ENCODE peak calls at places on chromosomes 6 and 20, in seven cellular contexts. Q, S, L, B, I, G and E are unnamed samples. For H3K4me1, the result is how much of the 10 kb centered on the place peaks cover.

GRCh38 chr6:163688971-163689370 is 274.5 kb downstream of the QKI start:
- ATAC-seq in Q (no peak), S (no peak), L (no peak), B (no peak), I (no peak), G (no peak), E (no peak)

GRCh38 chr6:133953634-133954415 is 801 bp downstream of the TBPL1 start:
- ATAC-seq in Q (no peak), S (no peak), L (no peak), B (no peak), I (no peak), G (no peak), E (no peak)

GRCh38 chr20:10513931-10514575 is 78.9 kb downstream of the SLX4IP start:
- ATAC-seq in Q (no peak), S (no peak), L (no peak), B (no peak), I (no peak), G (no peak), E (no peak)

GRCh38 chr6:107827541-107827940 is 3.4 kb upstream of the SCML4 start:
- ATAC-seq in Q (no peak), S (no peak), L (no peak), B (no peak), I (no peak), G (no peak), E (no peak)

GRCh38 chr20:40393161-40393560 is 295.9 kb downstream of the MAFB start:
- ATAC-seq in Q (no peak), S (no peak), L (no peak), B (no peak), I (no peak), G (no peak), E (no peak)

GRCh38 chr20:18778993-18779392 is 34.6 kb upstream of the SCP2D1 start:
- ATAC-seq in Q (no peak), S (no peak), L (no peak), B (no peak), I (no peak), G (no peak), E (no peak)

GRCh38 chr20:6496874-6497273 is 270.6 kb upstream of the BMP2 start:
- ATAC-seq in Q (no peak), S (no peak), L (peak), B (no peak), I (no peak), G (no peak), E (no peak)

GRCh38 chr6:135062735-135063134 is 8.1 kb upstream of the HBS1L start:
- ATAC-seq in Q (no peak), S (no peak), L (no peak), B (no peak), I (no peak), G (no peak), E (no peak)

GRCh38 chr6:41964201-41964887 is 22.7 kb upstream of the CCND3 start:
- ATAC-seq in Q (no peak), S (no peak), L (no peak), B (no peak), I (no peak), G (no peak), E (no peak)

GRCh38 chr20:53692465-53693067 is 98.9 kb upstream of the ZNF217 start:
- ATAC-seq in Q (no peak), S (peak), L (peak), B (no peak), I (peak), G (no peak), E (peak)

GRCh38 chr6:43702522-43703440 is 15.2 kb upstream of the MRPS18A start:
- ATAC-seq in Q (peak), S (peak), L (peak), B (peak), I (peak), G (peak), E (peak)

GRCh38 chr6:34674268-34674639 is 22.3 kb downstream of the ILRUN start:
- ATAC-seq in Q (no peak), S (no peak), L (no peak), B (no peak), I (no peak), G (no peak), E (no peak)

GRCh38 chr6:34671362-34671761 is 25.2 kb downstream of the ILRUN start:
- ATAC-seq in Q (no peak), S (no peak), L (no peak), B (no peak), I (no peak), G (no peak), E (no peak)

GRCh38 chr6:34671801-34672656 is 24.5 kb downstream of the ILRUN start:
- ATAC-seq in Q (peak), S (peak), L (peak), B (peak), I (peak), G (peak), E (peak)

GRCh38 chr6:34672657-34673043 is 23.9 kb downstream of the ILRUN start:
- ATAC-seq in Q (no peak), S (no peak), L (no peak), B (no peak), I (no peak), G (no peak), E (no peak)

GRCh38 chr6:34673079-34673478 is 23.5 kb downstream of the ILRUN start:
- ATAC-seq in Q (no peak), S (no peak), L (no peak), B (no peak), I (no peak), G (no peak), E (no peak)
- H3K4me1 ChIP-seq in Q (under half), S (under half), L (under half), B (half or more), I (under half), G (under half), E (under half)

GRCh38 chr6:21949211-21949801 is 347.5 kb downstream of the PRL start:
- ATAC-seq in Q (no peak), S (no peak), L (peak), B (no peak), I (no peak), G (no peak), E (no peak)
- H3K4me1 ChIP-seq in Q (under half), S (under half), L (under half), B (under half), I (under half), G (under half), E (under half)

GRCh38 chr20:36526521-36527011 is 14.8 kb upstream of the MYL9 start:
- ATAC-seq in Q (no peak), S (no peak), L (no peak), B (no peak), I (no peak), G (no peak), E (no peak)
- H3K4me1 ChIP-seq in Q (under half), S (under half), L (under half), B (under half), I (under half), G (under half), E (under half)

DNA sequence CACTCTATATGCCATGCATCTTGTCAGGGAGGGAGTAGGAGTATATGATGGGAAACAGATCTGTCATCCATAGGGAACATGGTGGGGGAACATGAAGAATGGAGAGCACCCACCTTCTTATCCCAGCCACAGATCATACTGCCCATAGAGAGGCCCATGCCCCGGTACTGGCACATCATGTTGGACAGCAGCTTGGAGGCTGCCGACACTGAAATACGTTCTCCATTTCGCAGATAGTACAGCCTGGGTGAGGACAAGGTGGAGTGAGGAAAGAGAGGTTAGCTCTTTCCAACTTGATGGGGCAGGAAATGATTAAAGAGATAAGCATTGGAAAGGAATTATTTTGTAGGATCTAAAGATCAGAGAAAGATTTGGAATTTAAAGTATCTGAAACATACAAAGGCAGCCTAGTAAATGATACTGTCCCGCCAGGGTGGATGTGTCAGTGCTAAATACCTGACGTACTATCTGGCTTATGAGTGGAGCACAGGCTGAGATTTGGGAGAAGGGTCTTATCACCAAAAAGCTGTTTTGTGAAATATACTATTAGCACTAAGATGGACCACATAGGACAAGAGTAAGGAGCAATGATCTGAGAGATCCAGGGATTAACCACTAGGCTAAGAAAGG is 1.7 kb downstream of the PSMB8 start:
- ATAC-seq in Q (no peak), S (no peak), L (no peak), B (no peak), I (no peak), G (no peak), E (no peak)
- H3K4me1 ChIP-seq in Q (under half), S (under half), L (half or more), B (half or more), I (under half), G (under half), E (half or more)

DNA sequence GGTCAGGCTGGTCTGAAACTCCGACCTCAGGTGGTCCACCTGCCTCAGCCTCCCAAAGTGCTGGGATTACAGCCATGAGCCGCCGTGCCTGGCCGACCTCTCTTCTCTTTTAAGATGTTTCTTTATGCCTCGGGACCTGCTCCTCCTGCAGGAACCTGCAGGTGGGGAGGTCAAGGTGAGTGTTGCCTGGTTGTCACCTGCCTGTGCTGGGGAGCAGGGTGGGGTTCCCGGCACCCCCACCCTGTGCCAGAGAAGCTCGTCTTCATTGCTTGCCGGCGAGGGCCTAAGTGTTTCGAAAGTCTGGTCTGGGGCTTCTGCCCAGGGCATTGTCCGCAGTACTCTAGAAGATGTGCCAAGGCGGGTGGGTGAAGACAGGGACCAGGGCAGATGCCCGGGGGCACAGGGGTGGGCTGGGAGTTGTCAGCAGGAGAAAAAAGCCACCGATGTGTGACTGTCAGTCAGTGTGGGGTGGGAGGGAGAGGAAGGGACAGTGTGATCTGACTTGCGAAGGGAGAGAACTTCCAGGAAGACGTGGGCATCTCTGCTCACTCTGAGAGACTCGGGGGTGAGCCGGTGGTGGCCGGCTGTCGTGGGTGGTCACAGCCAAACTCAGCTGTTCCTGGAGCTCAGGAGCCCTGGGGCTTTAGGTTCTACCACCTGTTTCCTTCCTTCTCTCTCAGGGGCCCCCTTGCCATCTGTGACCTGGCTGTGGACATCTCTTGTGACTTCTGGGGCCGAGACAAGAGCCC is 36.1 kb downstream of the SYNJ2 start:
- ATAC-seq in Q (no peak), S (no peak), L (no peak), B (no peak), I (no peak), G (peak), E (peak)
- H3K4me1 ChIP-seq in Q (under half), S (under half), L (under half), B (under half), I (under half), G (under half), E (under half)

GRCh38 chr6:118708736-118709135 is 57.3 kb upstream of the CEP85L start:
- ATAC-seq in Q (no peak), S (no peak), L (no peak), B (no peak), I (no peak), G (no peak), E (no peak)
- H3K4me1 ChIP-seq in Q (under half), S (under half), L (under half), B (half or more), I (under half), G (under half), E (under half)

GRCh38 chr20:38059832-38060231 is 26.3 kb downstream of the RPRD1B start:
- ATAC-seq in Q (no peak), S (no peak), L (no peak), B (no peak), I (no peak), G (no peak), E (no peak)
- H3K4me1 ChIP-seq in Q (under half), S (under half), L (under half), B (under half), I (under half), G (under half), E (under half)

GRCh38 chr6:53828971-53829697 is 34.3 kb downstream of the LRRC1 start:
- ATAC-seq in Q (no peak), S (no peak), L (no peak), B (no peak), I (no peak), G (no peak), E (no peak)

GRCh38 chr6:53825514-53826321 is 30.9 kb downstream of the LRRC1 start:
- ATAC-seq in Q (no peak), S (no peak), L (no peak), B (no peak), I (peak), G (no peak), E (no peak)

GRCh38 chr6:53829698-53830221 is 35.0 kb downstream of the LRRC1 start:
- ATAC-seq in Q (no peak), S (no peak), L (no peak), B (no peak), I (no peak), G (no peak), E (no peak)

GRCh38 chr6:53828215-53828614 is 33.4 kb downstream of the LRRC1 start:
- ATAC-seq in Q (no peak), S (no peak), L (no peak), B (no peak), I (peak), G (no peak), E (no peak)

DNA sequence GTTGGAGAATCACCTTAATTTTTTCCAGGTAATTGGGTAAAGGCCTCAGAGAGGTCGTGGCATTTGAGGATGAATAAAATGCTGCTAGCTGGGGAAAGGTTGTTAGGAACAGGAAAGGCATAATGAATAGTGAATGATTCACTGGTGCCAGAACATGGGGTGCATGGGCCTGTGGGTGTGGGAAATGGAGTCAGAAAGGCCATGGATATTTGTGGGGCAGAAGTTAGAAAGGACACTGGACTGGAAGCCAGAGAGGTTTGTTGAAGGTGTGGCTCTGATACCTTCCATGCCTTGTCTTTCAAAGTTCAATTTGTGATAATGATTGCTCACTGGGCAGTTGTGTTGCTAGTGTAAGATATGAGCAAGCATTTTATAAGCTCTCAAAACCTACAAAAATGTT is 32.7 kb downstream of the LRRC1 start:
- ATAC-seq in Q (no peak), S (no peak), L (no peak), B (no peak), I (no peak), G (no peak), E (no peak)
- H3K4me1 ChIP-seq in Q (under half), S (under half), L (under half), B (under half), I (under half), G (under half), E (half or more)

DNA sequence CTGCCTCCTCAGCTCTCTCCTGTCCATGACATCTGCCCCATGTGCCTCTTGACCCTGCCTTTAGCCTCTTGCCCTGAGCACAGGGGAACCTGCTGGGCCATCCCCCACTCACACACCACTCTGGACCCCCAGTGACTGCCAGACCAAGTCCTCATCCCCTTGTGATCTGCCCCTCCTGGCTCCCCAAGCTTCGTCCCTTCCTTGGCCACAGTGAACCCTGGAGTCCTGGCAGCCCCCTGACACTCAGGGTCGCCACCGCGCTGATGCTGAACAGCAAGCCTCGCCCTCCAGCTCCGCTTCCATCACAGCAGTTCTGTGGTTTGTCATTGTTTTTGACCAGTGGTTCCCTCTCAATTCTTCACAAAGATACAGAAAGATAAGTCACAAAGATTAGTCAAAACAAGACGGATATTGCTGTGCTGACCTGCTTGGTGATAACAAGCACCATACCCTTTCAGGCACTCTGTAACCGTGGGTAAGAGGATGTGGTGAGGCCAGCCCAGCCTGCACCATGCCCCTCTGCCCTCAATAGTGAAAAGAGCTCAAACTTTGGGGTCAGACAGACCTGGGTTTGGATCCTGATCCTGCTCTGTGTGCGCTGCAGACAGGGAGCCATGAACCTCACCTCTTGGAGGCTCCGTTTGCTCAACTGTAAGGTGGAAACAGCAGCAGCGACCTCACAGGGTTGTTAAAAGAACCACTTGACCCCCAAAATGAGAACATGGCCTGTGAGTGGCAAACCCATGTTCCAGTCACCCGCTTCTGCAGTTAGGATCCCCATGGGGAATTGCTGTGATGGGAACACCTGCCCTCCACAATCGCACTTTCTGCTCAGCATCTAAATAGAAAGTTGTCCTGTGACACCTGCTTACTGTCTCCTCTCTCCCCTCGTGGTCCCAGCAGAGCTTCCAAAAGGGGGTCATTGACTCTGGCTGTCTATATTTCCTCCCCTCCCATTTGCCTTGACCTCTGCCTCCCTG is 114.5 kb downstream of the TOX2 start:
- ATAC-seq in Q (no peak), S (no peak), L (peak), B (peak), I (no peak), G (no peak), E (no peak)
- H3K4me1 ChIP-seq in Q (under half), S (under half), L (under half), B (under half), I (under half), G (under half), E (under half)